ENCODE peak calls at places on chromosomes 16 and 17, in five cellular contexts. B is heart right ventricle, A is GM19239, Q is brain microvascular endothelial cell, L is OCI-M1. E is an unnamed sample.

GRCh38 chr17:60720763-60721531 is 43.3 kb downstream of the BCAS3 start:
- DNase-seq in B (peak), A (peak), Q (peak), L (peak), E (peak)

GRCh38 chr17:72984145-72984924 is 108.2 kb downstream of the SLC39A11 start:
- DNase-seq in B (no peak), A (no peak), Q (peak), L (no peak), E (no peak)

GRCh38 chr17:48610282-48611211 is at the start of gene HOXB7:
- DNase-seq in B (peak), A (peak), Q (no peak), L (peak), E (peak)

GRCh38 chr16:83211711-83212110 is 584.9 kb downstream of the CDH13 start:
- DNase-seq in B (no peak), A (no peak), Q (no peak), L (no peak), E (no peak)

GRCh38 chr17:66466933-66467367 is 164.5 kb downstream of the PRKCA start:
- DNase-seq in B (no peak), A (no peak), Q (peak), L (no peak), E (no peak)

GRCh38 chr17:76709077-76709950 is 1.5 kb downstream of the MXRA7 start:
- DNase-seq in B (peak), A (no peak), Q (peak), L (no peak), E (no peak)

GRCh38 chr16:46986896-46987295 is 13.4 kb upstream of the DNAJA2 start:
- DNase-seq in B (no peak), A (no peak), Q (no peak), L (no peak), E (no peak)

GRCh38 chr16:14401839-14402115 is 228.3 kb downstream of the PARN start:
- DNase-seq in B (no peak), A (no peak), Q (no peak), L (no peak), E (no peak)

GRCh38 chr16:27945233-27945975 is 118.1 kb downstream of the GSG1L start:
- DNase-seq in B (no peak), A (no peak), Q (no peak), L (no peak), E (no peak)

GRCh38 chr17:37312137-37312923 is 63.5 kb upstream of the C17orf78 start:
- DNase-seq in B (no peak), A (no peak), Q (no peak), L (no peak), E (no peak)

GRCh38 chr17:57940653-57941329 is 14.4 kb downstream of the CUEDC1 start:
- DNase-seq in B (no peak), A (no peak), Q (no peak), L (no peak), E (peak)

GRCh38 chr16:67169642-67170167 is 633 bp upstream of the NOL3 start:
- DNase-seq in B (no peak), A (no peak), Q (no peak), L (peak), E (no peak)

GRCh38 chr16:50500171-50500874 is 47.9 kb upstream of the NKD1 start:
- DNase-seq in B (no peak), A (no peak), Q (no peak), L (no peak), E (no peak)

GRCh38 chr16:72658888-72659717 is 388.8 kb downstream of the ZFHX3 start:
- DNase-seq in B (no peak), A (no peak), Q (no peak), L (no peak), E (no peak)